ENCODE peak calls at places on chromosomes 7 and 10, in six cellular contexts. Q, U, Y, M, A and R are unnamed samples.

GRCh38 chr10:68897336-68897741 is 3.8 kb upstream of the DDX50 start:
- DNase-seq in Q (peak), U (peak), Y (peak), M (peak), A (peak), R (peak)

GRCh38 chr7:81367335-81367801 is 402.5 kb downstream of the HGF start:
- DNase-seq in Q (no peak), U (peak), Y (no peak), M (peak), A (peak), R (peak)

GRCh38 chr7:2030475-2031456 is 202.0 kb downstream of the MAD1L1 start:
- DNase-seq in Q (peak), U (no peak), Y (no peak), M (no peak), A (no peak), R (no peak)

GRCh38 chr10:86653379-86653778 is 968 bp upstream of the OPN4 start:
- DNase-seq in Q (no peak), U (no peak), Y (no peak), M (no peak), A (no peak), R (no peak)

GRCh38 chr7:155835446-155836215 is 23.4 kb upstream of the SHH start:
- DNase-seq in Q (no peak), U (no peak), Y (no peak), M (no peak), A (no peak), R (no peak)

GRCh38 chr7:1021366-1021765 is 23.0 kb upstream of the GPR146 start:
- DNase-seq in Q (no peak), U (no peak), Y (no peak), M (no peak), A (no peak), R (no peak)

GRCh38 chr7:117560030-117560429 is 80.2 kb downstream of the CFTR start:
- DNase-seq in Q (no peak), U (no peak), Y (no peak), M (no peak), A (no peak), R (no peak)

GRCh38 chr7:140448781-140449180 is 30.5 kb downstream of the MKRN1 start:
- DNase-seq in Q (no peak), U (no peak), Y (no peak), M (no peak), A (no peak), R (no peak)

GRCh38 chr7:137454169-137455166 is 110.9 kb upstream of the PTN start:
- DNase-seq in Q (no peak), U (peak), Y (peak), M (peak), A (no peak), R (no peak)

GRCh38 chr7:37071124-37071523 is 346.8 kb upstream of the AOAH start:
- DNase-seq in Q (no peak), U (no peak), Y (no peak), M (no peak), A (no peak), R (no peak)

GRCh38 chr10:30151581-30152389 is 92.4 kb upstream of the JCAD start:
- DNase-seq in Q (no peak), U (peak), Y (no peak), M (peak), A (peak), R (peak)

GRCh38 chr10:126905776-126906703 is 812 bp downstream of the DOCK1 start:
- DNase-seq in Q (no peak), U (peak), Y (no peak), M (peak), A (no peak), R (no peak)

GRCh38 chr10:71260622-71261325 is 48.4 kb downstream of the UNC5B start:
- DNase-seq in Q (no peak), U (peak), Y (no peak), M (peak), A (peak), R (no peak)

GRCh38 chr7:904847-905246 is 28.5 kb downstream of the GET4 start:
- DNase-seq in Q (no peak), U (peak), Y (no peak), M (peak), A (no peak), R (no peak)

GRCh38 chr10:88114368-88114767 is 250.9 kb downstream of the PTEN start:
- DNase-seq in Q (peak), U (peak), Y (peak), M (peak), A (no peak), R (no peak)

GRCh38 chr7:17939111-17939669 is 1.1 kb downstream of the SNX13 start:
- DNase-seq in Q (no peak), U (peak), Y (peak), M (peak), A (no peak), R (no peak)

GRCh38 chr7:132418840-132419239 is 157.4 kb downstream of the PLXNA4 start:
- DNase-seq in Q (no peak), U (no peak), Y (no peak), M (no peak), A (no peak), R (no peak)

GRCh38 chr7:26200113-26200443 is 468 bp downstream of the HNRNPA2B1 start:
- DNase-seq in Q (peak), U (peak), Y (peak), M (peak), A (no peak), R (no peak)

GRCh38 chr7:108294595-108294994 is 161.6 kb downstream of the NRCAM start:
- DNase-seq in Q (no peak), U (no peak), Y (peak), M (no peak), A (no peak), R (no peak)

GRCh38 chr7:157250605-157251228 is 86.1 kb upstream of the DNAJB6 start:
- DNase-seq in Q (peak), U (peak), Y (peak), M (peak), A (peak), R (peak)

GRCh38 chr7:11579141-11579540 is 252.9 kb downstream of the THSD7A start:
- DNase-seq in Q (no peak), U (no peak), Y (no peak), M (no peak), A (no peak), R (no peak)

GRCh38 chr7:149771199-149771636 is 2.2 kb downstream of the ZNF467 start:
- DNase-seq in Q (no peak), U (no peak), Y (no peak), M (no peak), A (no peak), R (no peak)

GRCh38 chr10:5890519-5890878 is 456 bp downstream of the FBH1 start:
- DNase-seq in Q (peak), U (peak), Y (no peak), M (peak), A (no peak), R (no peak)

GRCh38 chr7:136184719-136185118 is 207.6 kb upstream of the MTPN start:
- DNase-seq in Q (no peak), U (no peak), Y (no peak), M (no peak), A (no peak), R (no peak)

GRCh38 chr10:12717981-12718707 is 283.4 kb downstream of the CCDC3 start:
- DNase-seq in Q (no peak), U (peak), Y (no peak), M (peak), A (no peak), R (no peak)
- TF ChIP-seq CTCF in Q (no peak), U (peak), Y (no peak), M (peak), A (peak), R (no peak)

GRCh38 chr7:20651960-20652544 is 36.6 kb downstream of the ABCB5 start:
- DNase-seq in Q (no peak), U (peak), Y (no peak), M (peak), A (no peak), R (no peak)
- TF ChIP-seq CTCF in Q (no peak), U (peak), Y (peak), M (peak), A (peak), R (no peak)

GRCh38 chr7:102288285-102288930 is 1.7 kb downstream of the SH2B2 start:
- DNase-seq in Q (no peak), U (no peak), Y (no peak), M (no peak), A (no peak), R (no peak)
- TF ChIP-seq CTCF in Q (no peak), U (no peak), Y (peak), M (no peak), A (no peak), R (no peak)

GRCh38 chr10:79105164-79105739 is 36.5 kb downstream of the ZMIZ1 start:
- DNase-seq in Q (no peak), U (no peak), Y (no peak), M (no peak), A (no peak), R (no peak)
- TF ChIP-seq CTCF in Q (no peak), U (no peak), Y (no peak), M (no peak), A (peak), R (no peak)

GRCh38 chr7:158828343-158829020 is 827 bp downstream of the ESYT2 start:
- DNase-seq in Q (peak), U (no peak), Y (peak), M (no peak), A (no peak), R (no peak)

GRCh38 chr7:158830211-158830723 is 958 bp upstream of the ESYT2 start:
- DNase-seq in Q (no peak), U (no peak), Y (no peak), M (no peak), A (no peak), R (no peak)

GRCh38 chr7:158829021-158829341 is 328 bp downstream of the ESYT2 start:
- DNase-seq in Q (peak), U (peak), Y (peak), M (peak), A (no peak), R (no peak)

GRCh38 chr7:158827411-158828342 is 1.6 kb downstream of the ESYT2 start:
- DNase-seq in Q (no peak), U (peak), Y (peak), M (no peak), A (no peak), R (no peak)

DNA sequence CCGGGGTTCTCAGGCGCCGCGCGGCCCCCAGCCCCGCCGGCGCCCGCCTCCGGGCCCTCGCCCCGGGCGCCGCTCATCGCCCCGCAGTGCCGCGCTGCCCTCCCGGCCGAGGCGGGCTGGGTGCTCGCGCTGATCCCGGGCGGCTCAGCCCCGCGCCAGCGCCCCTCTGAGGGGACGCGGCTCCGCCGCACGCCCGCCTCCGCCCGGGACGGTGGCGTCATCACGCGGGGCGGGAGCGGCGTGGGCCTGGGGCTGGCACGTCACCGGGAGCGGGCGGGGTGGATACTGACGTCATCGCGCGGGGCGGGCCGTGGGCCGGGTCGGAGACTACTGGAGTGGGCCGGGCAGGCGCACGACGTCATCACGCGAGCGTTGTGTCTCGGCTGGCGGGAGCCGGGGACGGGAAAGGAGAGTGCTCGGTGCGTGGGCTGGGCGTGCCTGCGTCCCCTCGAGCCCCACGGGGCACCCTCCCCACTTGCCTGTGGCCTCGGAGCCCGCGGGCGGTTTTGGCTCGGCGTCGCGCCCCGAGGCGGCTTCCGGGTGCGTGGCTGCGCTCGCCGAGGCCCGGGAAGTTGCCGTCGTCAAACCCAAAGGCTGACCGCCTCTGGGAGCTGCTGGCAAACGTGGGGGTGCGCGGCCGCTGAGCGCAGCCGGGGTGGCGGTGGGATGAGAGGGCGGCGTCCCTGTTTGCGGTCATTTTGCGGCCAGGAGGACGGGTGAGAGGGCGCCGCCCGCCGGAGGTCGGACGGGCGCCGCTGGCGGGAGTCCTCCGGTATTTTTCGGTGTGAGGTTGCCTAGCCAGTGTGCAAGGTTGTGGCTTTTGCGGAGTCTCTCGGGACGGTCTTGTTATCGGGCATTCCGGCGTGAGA is at the start of gene ESYT2:
- DNase-seq in Q (peak), U (peak), Y (peak), M (peak), A (peak), R (peak)
- TF ChIP-seq CTCF in Q (no peak), U (no peak), Y (peak), M (peak), A (peak), R (no peak)

DNA sequence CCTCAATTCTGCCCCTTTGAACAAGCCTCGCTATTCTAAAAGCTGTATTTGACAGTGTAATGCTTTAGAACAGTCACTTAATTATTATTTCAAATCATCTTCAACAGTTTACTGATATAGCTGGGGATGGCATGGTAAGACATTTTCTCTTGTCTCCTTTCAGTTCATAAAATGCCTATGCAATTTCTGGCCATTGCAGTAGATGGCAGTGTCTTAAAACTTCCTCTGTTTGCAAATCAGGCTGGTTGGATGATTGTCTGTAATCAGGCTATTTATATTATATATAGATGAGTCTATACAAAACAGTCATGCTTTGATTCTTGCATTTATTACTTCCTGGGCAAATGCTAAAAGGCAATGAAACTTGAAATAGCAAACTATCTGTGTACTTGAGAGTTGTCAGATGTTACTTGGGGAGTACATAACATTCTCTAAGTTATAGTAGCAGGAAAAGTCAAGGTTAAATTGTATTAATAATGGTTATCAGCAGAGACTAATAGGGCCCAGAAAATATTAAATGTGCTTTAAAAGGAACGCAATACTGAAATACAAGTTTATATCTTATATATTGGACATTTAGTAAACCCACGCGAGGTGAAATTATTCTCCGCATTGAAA is 55.5 kb upstream of the LHFPL3 start:
- DNase-seq in Q (no peak), U (peak), Y (peak), M (peak), A (peak), R (peak)
- TF ChIP-seq CTCF in Q (no peak), U (peak), Y (peak), M (peak), A (peak), R (peak)

GRCh38 chr10:100349672-100350071 is 2.6 kb downstream of the SCD start:
- DNase-seq in Q (no peak), U (no peak), Y (no peak), M (no peak), A (no peak), R (no peak)
- TF ChIP-seq CTCF in Q (no peak), U (no peak), Y (no peak), M (no peak), A (peak), R (no peak)

GRCh38 chr10:130227883-130228282 is 91.7 kb downstream of the GLRX3 start:
- DNase-seq in Q (no peak), U (no peak), Y (no peak), M (no peak), A (no peak), R (no peak)
- TF ChIP-seq CTCF in Q (no peak), U (no peak), Y (no peak), M (no peak), A (no peak), R (no peak)